ENCODE peak calls at places on chromosome 9, in seven cellular contexts. Z, J, R, H, L, P and D are unnamed samples.

GRCh38 chr9:99377790-99378775 is 156.0 kb downstream of the SEC61B start:
- DNase-seq in Z (no peak), J (peak; percentile 64), R (no peak), H (no peak), L (no peak), P (no peak), D (no peak)

GRCh38 chr9:34463098-34463900 is 4.7 kb downstream of the DNAI1 start:
- DNase-seq in Z (no peak), J (no peak), R (peak; percentile 37), H (no peak), L (peak; percentile 19), P (no peak), D (no peak)

GRCh38 chr9:79264511-79265448 is 307.0 kb upstream of the TLE4 start:
- DNase-seq in Z (no peak), J (no peak), R (no peak), H (no peak), L (no peak), P (no peak), D (no peak)

GRCh38 chr9:27367175-27367798 is 70.3 kb upstream of the EQTN start:
- DNase-seq in Z (peak; percentile 64), J (no peak), R (no peak), H (no peak), L (no peak), P (no peak), D (no peak)

GRCh38 chr9:15824310-15824709 is 271.5 kb downstream of the CCDC171 start:
- DNase-seq in Z (no peak), J (peak; percentile 28), R (peak; percentile 48), H (no peak), L (no peak), P (no peak), D (no peak)

GRCh38 chr9:5395428-5395827 is 42.3 kb downstream of the PLGRKT start:
- DNase-seq in Z (no peak), J (no peak), R (no peak), H (no peak), L (no peak), P (no peak), D (no peak)

GRCh38 chr9:33285502-33285901 is 4.8 kb upstream of the NFX1 start:
- DNase-seq in Z (no peak), J (no peak), R (no peak), H (no peak), L (no peak), P (no peak), D (no peak)

GRCh38 chr9:108478431-108478837 is 377.4 kb downstream of the ACTL7B start:
- DNase-seq in Z (no peak), J (no peak), R (no peak), H (no peak), L (no peak), P (no peak), D (no peak)

GRCh38 chr9:137461663-137462395 is 2.7 kb upstream of the NSMF start:
- DNase-seq in Z (peak; percentile 49), J (no peak), R (peak; percentile 78), H (peak; percentile 66), L (peak; percentile 95), P (no peak), D (no peak)

GRCh38 chr9:127776195-127776918 is 2.1 kb downstream of the SH2D3C start:
- DNase-seq in Z (no peak), J (no peak), R (no peak), H (no peak), L (peak; percentile 82), P (no peak), D (no peak)
- H3K4me3 ChIP-seq in Z (peak overlapping the region; percentile 100), J (no peak overlapping the region), R (no peak overlapping the region), H (peak overlapping the region; percentile 29), L (no peak overlapping the region), P (no peak overlapping the region), D (no peak overlapping the region)

DNA sequence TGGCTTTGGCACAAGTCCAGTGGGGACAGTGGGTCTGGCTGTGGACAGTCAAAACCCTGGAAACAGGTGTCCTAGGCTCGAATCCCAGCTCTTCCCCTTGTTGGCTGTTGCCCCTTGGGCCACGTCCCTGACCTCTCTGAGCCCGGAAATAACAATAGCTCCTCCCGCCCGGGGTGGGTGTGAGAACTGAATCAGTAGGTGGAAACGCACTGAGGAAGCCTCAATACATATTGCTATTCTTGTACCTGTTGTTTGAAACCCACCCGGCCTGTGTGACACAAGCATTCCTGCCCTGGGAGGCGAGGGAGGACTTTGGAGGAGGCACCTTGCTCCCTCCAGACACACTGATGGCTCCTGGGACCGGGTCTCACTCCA is 134.1 kb downstream of the OLFM1 start:
- DNase-seq in Z (no peak), J (no peak), R (no peak), H (no peak), L (no peak), P (no peak), D (no peak)
- H3K27me3 ChIP-seq in Z (no peaks in the 10 kb centered on the region), J (peaks cover 11% of the 10 kb centered on the region), R (peaks cover 4% of the 10 kb centered on the region), H (peaks cover 11% of the 10 kb centered on the region), L (peaks cover 55% of the 10 kb centered on the region), P (peaks cover 6% of the 10 kb centered on the region), D (no peaks in the 10 kb centered on the region)

DNA sequence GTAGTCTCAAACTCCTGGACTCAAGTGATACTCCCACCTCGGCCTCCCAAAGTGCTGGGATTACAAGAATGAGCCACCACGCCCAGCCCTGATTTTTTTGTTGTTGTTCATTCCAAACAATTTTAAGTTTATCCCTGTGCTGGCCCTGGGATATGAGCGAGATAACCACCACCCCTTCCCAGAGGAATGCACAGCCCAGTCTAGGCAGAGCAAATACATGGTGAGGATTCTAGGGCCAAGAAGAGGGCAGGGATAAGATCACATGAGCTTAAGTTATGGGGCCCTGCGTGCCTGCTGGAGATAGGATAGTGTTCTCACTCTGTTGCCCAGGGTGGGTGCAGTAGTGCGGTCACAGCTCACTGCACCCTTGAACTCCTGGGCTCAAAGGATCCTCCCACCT is 21.0 kb upstream of the TOR1B start:
- DNase-seq in Z (no peak), J (no peak), R (no peak), H (no peak), L (no peak), P (no peak), D (no peak)
- TF ChIP-seq POLR2AphosphoS5 in Z (no peak), J (no peak), R (no peak), H (no peak), L (no peak), P (no peak), D (no peak)

GRCh38 chr9:93267681-93268505 is 84.0 kb downstream of the WNK2 start:
- DNase-seq in Z (no peak), J (no peak), R (no peak), H (peak; percentile 25), L (no peak), P (no peak), D (no peak)

GRCh38 chr9:93267091-93267541 is 83.2 kb downstream of the WNK2 start:
- DNase-seq in Z (no peak), J (no peak), R (no peak), H (peak; percentile 24), L (no peak), P (no peak), D (no peak)

GRCh38 chr9:93265972-93266371 is 82.0 kb downstream of the WNK2 start:
- DNase-seq in Z (no peak), J (no peak), R (no peak), H (no peak), L (no peak), P (no peak), D (no peak)

GRCh38 chr9:93265301-93265971 is 81.5 kb downstream of the WNK2 start:
- DNase-seq in Z (no peak), J (no peak), R (no peak), H (no peak), L (no peak), P (no peak), D (no peak)

GRCh38 chr9:93266521-93267001 is 82.6 kb downstream of the WNK2 start:
- DNase-seq in Z (no peak), J (no peak), R (no peak), H (no peak), L (no peak), P (no peak), D (no peak)
- H3K4me3 ChIP-seq in Z (no peak overlapping the region), J (no peak overlapping the region), R (no peak overlapping the region), H (no peak overlapping the region), L (no peak overlapping the region), P (no peak overlapping the region), D (no peak overlapping the region)